ENCODE peak calls at places on chromosomes 5 and 9, in seven cellular contexts. R is A549, Q is tibial nerve, P is breast epithelium, U is HCT116, Y is gastrocnemius medialis, G is esophagus squamous epithelium. Z is an unnamed sample.

GRCh38 chr9:83280259-83280658 is 217.3 kb upstream of the RASEF start:
- DNase-seq in Q (no peak), U (no peak), R (no peak), G (no peak), Y (peak), P (no peak), Z (no peak)

GRCh38 chr5:132770476-132771159 is 6.4 kb downstream of the SEPTIN8 start:
- DNase-seq in P (no peak), G (no peak), R (no peak), Y (peak), Q (no peak), U (no peak), Z (no peak)

GRCh38 chr9:93124793-93125192 is 9.3 kb downstream of the NINJ1 start:
- DNase-seq in Y (no peak), G (no peak), Q (peak), R (no peak), U (no peak), P (peak), Z (no peak)

GRCh38 chr9:34185778-34186551 is 7.1 kb downstream of the UBAP1 start:
- DNase-seq in P (no peak), U (peak), Y (peak), R (peak), G (no peak), Q (no peak), Z (peak)

GRCh38 chr9:127122176-127123151 is at the start of gene ANGPTL2:
- DNase-seq in R (no peak), P (peak), Q (peak), G (peak), Y (peak), U (no peak), Z (no peak)

GRCh38 chr5:125695994-125696679 is 727.1 kb upstream of the GRAMD2B start:
- DNase-seq in R (no peak), G (no peak), Y (no peak), P (no peak), U (peak), Q (no peak), Z (no peak)

GRCh38 chr9:75148551-75148950 is 60.2 kb downstream of the OSTF1 start:
- DNase-seq in R (no peak), P (no peak), Y (no peak), U (no peak), Q (no peak), G (no peak), Z (no peak)

GRCh38 chr9:14428781-14429230 is 114.9 kb upstream of the NFIB start:
- DNase-seq in G (no peak), Y (peak), P (peak), R (peak), Q (peak), U (peak), Z (peak)

GRCh38 chr5:76638466-76638865 is 15.3 kb upstream of the F2RL2 start:
- DNase-seq in U (no peak), G (no peak), P (no peak), Y (no peak), R (no peak), Q (no peak), Z (no peak)

GRCh38 chr5:91977599-91977998 is 594.5 kb upstream of the ARRDC3 start:
- DNase-seq in G (no peak), Y (no peak), U (no peak), Q (no peak), R (no peak), P (no peak), Z (no peak)

GRCh38 chr5:138905541-138905940 is 30.4 kb upstream of the LRRTM2 start:
- DNase-seq in Y (no peak), Q (no peak), P (no peak), G (no peak), U (no peak), R (no peak), Z (no peak)

GRCh38 chr9:115378246-115378645 is 260.3 kb upstream of the TNC start:
- DNase-seq in G (no peak), U (no peak), Y (no peak), R (no peak), Q (no peak), P (no peak), Z (no peak)

GRCh38 chr9:125822902-125823301 is 75.7 kb downstream of the PBX3 start:
- DNase-seq in R (no peak), U (no peak), G (no peak), Q (no peak), P (no peak), Y (no peak), Z (no peak)

GRCh38 chr9:38066907-38067610 is 2.0 kb downstream of the SHB start:
- DNase-seq in U (no peak), P (peak), R (no peak), G (no peak), Q (no peak), Y (no peak), Z (peak)

GRCh38 chr5:151911011-151911410 is 13.6 kb downstream of the GLRA1 start:
- DNase-seq in R (no peak), P (no peak), Q (no peak), Y (no peak), G (no peak), U (no peak), Z (no peak)

GRCh38 chr5:160357861-160358411 is 12.5 kb downstream of the C1QTNF2 start:
- DNase-seq in R (no peak), P (no peak), U (no peak), G (no peak), Q (no peak), Y (no peak), Z (no peak)

GRCh38 chr9:107260437-107261081 is 22.5 kb upstream of the RAD23B start:
- DNase-seq in R (no peak), P (no peak), Q (no peak), U (no peak), Y (no peak), G (no peak), Z (no peak)

GRCh38 chr5:157447246-157447645 is 12.8 kb upstream of the NIPAL4 start:
- DNase-seq in Q (no peak), P (no peak), R (no peak), U (no peak), G (no peak), Y (no peak), Z (peak)

GRCh38 chr5:155260798-155261197 is 247.2 kb downstream of the KIF4B start:
- DNase-seq in R (no peak), P (no peak), Q (no peak), Y (no peak), G (no peak), U (peak), Z (peak)

GRCh38 chr5:16656561-16657191 is 39.9 kb upstream of the RETREG1 start:
- DNase-seq in G (no peak), Y (no peak), R (no peak), P (no peak), U (no peak), Q (no peak), Z (no peak)

GRCh38 chr5:90590-91547 is 1.1 kb upstream of the PLEKHG4B start:
- DNase-seq in Y (no peak), U (no peak), G (no peak), R (no peak), P (no peak), Q (no peak), Z (no peak)

GRCh38 chr5:73189816-73190451 is 16.9 kb downstream of the TMEM174 start:
- DNase-seq in G (no peak), R (no peak), U (no peak), Y (no peak), Q (no peak), P (no peak), Z (peak)

DNA sequence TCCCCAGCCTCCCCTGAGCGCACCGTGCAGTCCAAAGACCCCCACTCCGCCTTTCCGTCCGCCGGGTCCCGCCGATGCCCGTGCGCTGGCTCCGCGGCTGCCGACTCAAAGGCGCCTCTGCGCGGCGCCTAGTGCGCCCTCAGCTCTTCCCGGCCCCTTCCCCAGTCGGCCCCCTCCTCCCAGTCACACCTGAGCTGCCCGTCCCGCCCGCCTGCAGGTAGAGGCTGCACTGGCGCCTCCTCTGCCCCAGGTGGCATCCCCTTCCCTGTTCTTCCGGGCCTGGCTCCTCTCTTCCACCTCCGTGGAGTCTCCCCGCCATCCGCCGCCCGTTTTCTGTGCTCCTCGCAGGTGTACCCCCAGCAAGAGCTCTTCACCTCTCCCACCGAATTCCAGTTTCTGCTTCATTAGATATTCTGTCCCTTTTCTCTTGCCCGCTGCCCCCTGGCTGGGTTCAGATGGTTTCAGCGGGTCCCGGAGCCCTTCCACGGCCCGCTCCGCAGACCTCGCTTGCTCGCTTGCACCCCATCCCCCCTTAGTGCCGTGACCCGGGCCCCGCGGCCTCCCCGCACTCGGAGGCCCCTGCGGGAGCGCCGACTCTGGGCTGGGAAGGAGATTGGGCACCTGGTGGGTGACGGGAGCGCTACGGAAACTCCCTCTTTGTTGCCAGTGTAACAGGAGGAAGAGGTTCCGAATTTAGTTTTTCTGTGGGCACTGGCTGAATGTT is 707 bp downstream of the SLC44A1 start:
- DNase-seq in Q (no peak), U (no peak), Y (peak), P (peak), G (no peak), R (peak), Z (peak)
- TF ChIP-seq POLR2A in Q (no peak), U (no peak), Y (no peak), P (no peak), G (no peak), R (no peak), Z (no peak)

DNA sequence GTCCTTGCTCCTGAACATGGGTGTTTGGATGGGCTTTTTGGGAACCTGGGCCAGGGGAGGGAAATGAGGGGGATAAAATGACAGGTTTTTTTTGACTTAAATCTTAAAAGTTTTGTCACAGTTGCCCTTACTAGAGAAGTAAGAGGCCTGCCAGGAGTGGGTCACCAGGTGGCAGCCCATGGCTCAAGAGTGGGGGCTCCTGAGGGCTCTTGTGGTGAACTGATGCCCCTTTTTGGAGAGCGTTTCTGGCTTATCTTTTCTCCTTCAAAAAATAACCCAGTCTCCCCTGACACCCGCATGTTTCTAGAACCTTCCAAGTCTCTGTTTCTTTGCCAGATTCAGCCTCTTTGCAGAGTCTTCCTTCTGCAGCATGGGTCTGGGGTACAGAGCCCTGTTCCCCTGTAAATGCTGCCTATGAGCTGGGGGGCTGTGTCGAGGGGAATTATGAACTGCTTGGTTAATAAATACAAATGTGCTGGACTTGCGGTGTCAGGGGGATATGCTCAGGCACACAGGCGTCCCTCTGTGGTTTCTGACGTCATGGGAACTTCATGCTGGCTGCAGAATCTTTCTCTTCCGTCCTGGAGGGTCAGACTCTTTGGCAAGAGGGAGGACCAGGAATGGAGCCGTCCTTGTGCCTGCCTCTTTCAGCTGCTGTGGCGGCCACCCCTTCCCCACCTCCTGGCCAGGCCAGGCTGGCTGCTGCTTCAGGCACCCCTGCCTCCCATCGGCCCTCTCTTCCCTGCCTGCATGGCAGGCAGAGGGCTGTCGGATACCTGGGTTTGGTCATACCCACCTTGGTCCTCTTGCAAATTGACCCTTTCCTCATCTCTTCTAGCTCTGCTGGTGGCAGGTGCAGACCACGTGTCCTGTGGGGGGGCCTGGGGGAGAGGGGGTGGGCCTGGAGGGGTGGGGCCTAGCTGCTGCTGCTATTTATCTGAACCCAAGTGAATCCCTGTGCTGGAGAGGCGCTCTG is 30.1 kb downstream of the PTPA start:
- DNase-seq in Y (peak), G (no peak), U (no peak), R (no peak), P (no peak), Q (peak), Z (peak)
- TF ChIP-seq POLR2A in Y (no peak), G (no peak), U (no peak), R (no peak), P (no peak), Q (peak), Z (peak)

DNA sequence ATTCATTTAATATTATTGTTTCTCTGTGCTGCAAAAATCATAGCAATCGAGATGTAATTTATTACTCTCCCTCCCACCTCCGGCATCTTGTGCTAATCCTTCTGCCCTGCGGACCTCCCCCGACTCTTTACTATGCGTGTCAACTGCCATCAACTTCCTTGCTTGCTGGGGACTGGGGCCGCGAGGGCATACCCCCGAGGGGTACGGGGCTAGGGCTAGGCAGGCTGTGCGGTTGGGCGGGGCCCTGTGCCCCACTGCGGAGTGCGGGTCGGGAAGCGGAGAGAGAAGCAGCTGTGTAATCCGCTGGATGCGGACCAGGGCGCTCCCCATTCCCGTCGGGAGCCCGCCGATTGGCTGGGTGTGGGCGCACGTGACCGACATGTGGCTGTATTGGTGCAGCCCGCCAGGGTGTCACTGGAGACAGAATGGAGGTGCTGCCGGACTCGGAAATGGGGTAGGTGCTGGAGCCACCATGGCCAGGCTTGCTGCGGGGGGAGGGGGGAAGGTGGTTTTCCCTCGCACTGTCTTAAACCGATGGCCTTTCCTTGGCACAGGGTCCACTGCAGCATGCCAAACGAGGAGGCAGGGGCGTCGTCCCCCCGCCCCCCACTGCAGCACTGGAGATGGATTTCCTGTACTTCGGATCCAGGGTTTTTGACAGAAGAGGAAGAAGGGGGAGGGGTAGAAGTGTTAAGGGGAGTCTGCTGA is at the start of gene APC:
- DNase-seq in Y (peak), Q (peak), P (peak), G (peak), R (peak), U (peak), Z (peak)
- TF ChIP-seq POLR2A in Y (no peak), Q (peak), P (no peak), G (no peak), R (no peak), U (no peak), Z (peak)

GRCh38 chr5:171392585-171393159 is 5.0 kb downstream of the NPM1 start:
- DNase-seq in G (no peak), R (no peak), P (no peak), Y (no peak), Q (no peak), U (no peak), Z (no peak)

GRCh38 chr5:171391996-171392577 is 4.4 kb downstream of the NPM1 start:
- DNase-seq in Y (no peak), R (no peak), U (no peak), P (no peak), G (no peak), Q (no peak), Z (no peak)

GRCh38 chr5:171387970-171388815 is 544 bp downstream of the NPM1 start:
- DNase-seq in Q (peak), U (no peak), P (peak), G (peak), R (peak), Y (peak), Z (peak)

GRCh38 chr5:171388816-171389168 is 1.1 kb downstream of the NPM1 start:
- DNase-seq in P (no peak), G (no peak), Y (no peak), R (no peak), Q (no peak), U (no peak), Z (no peak)

GRCh38 chr5:171390883-171391677 is 3.4 kb downstream of the NPM1 start:
- DNase-seq in R (no peak), U (no peak), Q (no peak), P (no peak), G (no peak), Y (no peak), Z (no peak)
- TF ChIP-seq POLR2A in R (no peak), U (no peak), Q (no peak), P (no peak), G (no peak), Y (no peak), Z (no peak)

GRCh38 chr9:135299239-135299590 is 180.4 kb upstream of the PPP1R26 start:
- DNase-seq in Y (no peak), Q (no peak), R (no peak), P (no peak), G (no peak), U (no peak), Z (no peak)
- TF ChIP-seq POLR2A in Y (no peak), Q (no peak), R (no peak), P (no peak), G (no peak), U (no peak), Z (no peak)

GRCh38 chr9:35257986-35258664 is 96.3 kb downstream of the UNC13B start:
- DNase-seq in G (no peak), Q (no peak), R (no peak), U (no peak), Y (no peak), P (no peak), Z (no peak)
- TF ChIP-seq POLR2A in G (no peak), Q (no peak), R (no peak), U (no peak), Y (no peak), P (no peak), Z (no peak)

DNA sequence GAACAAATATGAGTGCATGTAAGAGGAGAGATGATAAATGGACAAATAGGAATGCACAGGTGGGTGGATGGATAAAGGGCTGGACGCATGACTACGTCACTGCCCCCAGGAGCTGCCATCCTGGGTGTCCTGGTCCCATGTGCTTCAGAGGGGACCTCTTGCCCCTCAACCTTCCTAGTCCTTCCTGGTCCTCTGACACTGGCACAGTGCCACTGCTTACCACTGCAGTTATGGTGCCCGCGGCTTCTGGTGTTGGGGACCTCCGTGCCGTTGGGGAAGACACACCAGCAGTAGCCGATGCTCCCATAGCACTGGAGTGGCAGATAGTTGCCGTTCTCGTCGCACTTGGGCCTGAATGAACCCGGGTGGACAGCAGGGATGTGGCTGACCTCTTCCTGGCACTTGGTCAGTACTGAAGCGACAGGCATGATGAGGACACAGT is 9.8 kb downstream of the CD74 start:
- DNase-seq in G (no peak), P (no peak), Q (no peak), U (no peak), R (no peak), Y (no peak), Z (no peak)
- TF ChIP-seq POLR2A in G (no peak), P (no peak), Q (no peak), U (no peak), R (no peak), Y (no peak), Z (no peak)